ENCODE peak calls at places on chromosomes 1 and 21, in ten cellular contexts. F is GM23338, M is breast epithelium, Y is esophagus muscularis mucosa, X is GM12891, Q is transverse colon, L is SK-N-SH, C is stomach, E is HL-60, V is Panc1. J is an unnamed sample.

GRCh38 chr1:185733818-185734709 is at the start of gene HMCN1:
- DNase-seq in X (no peak), Y (no peak), L (peak), E (peak), F (peak), Q (peak), C (peak), V (no peak), M (peak), J (no peak)

GRCh38 chr1:56188855-56189254 is 390.5 kb downstream of the PLPP3 start:
- DNase-seq in Y (no peak), Q (no peak), L (no peak), F (peak), C (no peak), E (no peak), V (no peak), M (no peak), X (no peak), J (no peak)

GRCh38 chr1:84370831-84371394 is 27.4 kb upstream of the DNASE2B start:
- DNase-seq in C (no peak), Q (no peak), L (no peak), V (no peak), M (no peak), Y (no peak), F (no peak), E (no peak), X (no peak), J (no peak)

GRCh38 chr1:100584761-100585745 is 47.1 kb downstream of the GPR88 start:
- DNase-seq in F (no peak), Q (no peak), V (no peak), Y (no peak), X (no peak), L (no peak), E (no peak), C (no peak), M (no peak), J (no peak)

GRCh38 chr1:85555867-85556577 is 24.5 kb upstream of the CCN1 start:
- DNase-seq in L (no peak), C (no peak), Q (no peak), E (no peak), X (no peak), F (no peak), M (no peak), Y (no peak), V (no peak), J (no peak)

GRCh38 chr1:112359961-112360767 is 35.9 kb upstream of the CTTNBP2NL start:
- DNase-seq in E (no peak), V (no peak), F (peak), C (peak), X (no peak), L (no peak), Q (peak), M (peak), Y (peak), J (no peak)

GRCh38 chr1:151187205-151187604 is 2.8 kb downstream of the VPS72 start:
- DNase-seq in M (no peak), X (no peak), L (no peak), F (no peak), V (no peak), Y (no peak), C (no peak), Q (no peak), E (no peak), J (no peak)

GRCh38 chr1:59150537-59151386 is 146.1 kb upstream of the FGGY start:
- DNase-seq in C (peak), Y (peak), V (peak), X (peak), L (peak), F (no peak), M (peak), Q (peak), E (no peak), J (no peak)

DNA sequence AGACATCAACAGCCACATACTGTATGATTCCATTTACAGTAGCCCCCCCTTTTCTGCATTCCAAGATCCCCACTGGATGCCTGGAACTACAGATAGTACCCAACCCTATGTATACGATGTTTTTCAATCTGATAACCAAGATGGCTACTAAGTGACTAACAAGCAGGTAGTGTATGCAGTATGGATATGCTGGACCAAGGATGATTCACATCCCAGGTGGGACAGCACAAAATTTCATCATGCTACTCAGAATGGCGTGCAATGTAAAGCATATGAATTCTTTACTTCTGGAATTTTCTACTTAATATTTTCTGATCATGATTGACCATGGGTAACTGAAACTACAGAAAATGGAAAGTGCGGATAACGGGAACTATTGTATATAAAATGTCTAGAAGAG is 30.0 kb upstream of the MRPS6 start:
- DNase-seq in M (no peak), V (no peak), Q (no peak), X (no peak), C (no peak), E (no peak), F (no peak), Y (no peak), L (no peak), J (no peak)
- TF ChIP-seq POLR2AphosphoS5 in M (no peak), V (no peak), Q (no peak), X (no peak), C (no peak), E (no peak), F (no peak), Y (no peak), L (no peak), J (no peak)

DNA sequence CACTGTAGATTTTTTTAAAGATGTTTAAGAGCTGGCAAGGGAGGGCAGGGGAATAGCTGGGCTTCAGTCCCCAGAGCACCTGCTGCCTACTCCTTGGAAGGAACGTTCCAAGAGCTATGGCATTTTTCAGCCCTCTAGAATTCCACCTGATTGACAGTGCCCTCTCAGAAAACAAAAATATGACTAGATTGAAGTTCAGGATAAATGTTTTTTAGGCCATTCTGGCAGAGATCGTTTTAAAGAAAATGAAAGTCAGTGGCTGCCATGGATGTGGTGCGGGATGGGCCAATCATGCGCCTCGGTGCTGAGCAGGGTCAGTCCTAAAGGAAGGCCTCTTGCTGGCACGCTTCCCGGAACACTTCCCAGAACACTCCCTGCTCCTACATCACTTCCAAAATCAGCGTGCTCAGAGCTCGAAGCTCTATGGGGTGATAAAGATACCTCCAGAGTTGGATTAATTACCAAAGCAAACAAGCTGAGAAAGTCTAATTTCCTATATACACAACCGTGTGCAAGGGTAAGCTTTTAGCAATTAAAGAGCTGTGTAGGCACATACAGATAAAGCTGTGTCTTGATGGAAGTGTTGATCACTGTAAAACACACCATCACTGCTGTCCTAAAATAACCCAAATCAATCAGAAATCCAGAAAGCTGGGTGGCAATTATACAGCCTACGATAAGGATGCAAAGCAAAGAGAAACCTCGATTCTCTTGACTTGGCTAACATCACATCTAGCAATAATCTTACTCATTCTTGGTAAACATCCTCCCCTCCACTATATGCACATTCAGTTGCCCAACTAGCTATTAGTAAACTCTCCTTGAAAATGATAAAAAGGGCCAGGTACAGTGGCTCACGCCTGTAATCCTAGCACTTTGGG is 34.6 kb downstream of the TGFBR3 start:
- DNase-seq in X (no peak), Y (peak), L (peak), M (peak), Q (peak), E (no peak), F (no peak), V (peak), C (peak), J (no peak)
- TF ChIP-seq POLR2AphosphoS5 in X (no peak), Y (peak), L (no peak), M (peak), Q (peak), E (no peak), F (no peak), V (no peak), C (no peak), J (no peak)

GRCh38 chr1:89908993-89909436 is 85.9 kb upstream of the ZNF326 start:
- DNase-seq in M (no peak), L (peak), V (no peak), C (no peak), E (peak), X (no peak), Y (no peak), Q (no peak), F (no peak), J (no peak)
- TF ChIP-seq POLR2AphosphoS5 in M (no peak), L (peak), V (no peak), C (no peak), E (no peak), X (no peak), Y (no peak), Q (no peak), F (no peak), J (no peak)

GRCh38 chr1:235974616-235975015 is 90.3 kb downstream of the NID1 start:
- DNase-seq in E (no peak), V (no peak), Q (no peak), Y (no peak), X (no peak), C (no peak), L (no peak), M (no peak), F (no peak), J (no peak)

GRCh38 chr1:235971020-235971419 is 93.9 kb downstream of the NID1 start:
- DNase-seq in Q (no peak), F (no peak), E (no peak), L (no peak), M (no peak), Y (no peak), X (no peak), C (no peak), V (no peak), J (no peak)

GRCh38 chr1:235968837-235969236 is 96.1 kb downstream of the NID1 start:
- DNase-seq in L (no peak), X (no peak), C (no peak), F (no peak), M (no peak), V (no peak), Y (no peak), Q (no peak), E (no peak), J (no peak)

GRCh38 chr1:235972316-235973090 is 92.4 kb downstream of the NID1 start:
- DNase-seq in V (no peak), Q (no peak), Y (no peak), E (peak), L (peak), X (no peak), F (no peak), M (no peak), C (no peak), J (no peak)

DNA sequence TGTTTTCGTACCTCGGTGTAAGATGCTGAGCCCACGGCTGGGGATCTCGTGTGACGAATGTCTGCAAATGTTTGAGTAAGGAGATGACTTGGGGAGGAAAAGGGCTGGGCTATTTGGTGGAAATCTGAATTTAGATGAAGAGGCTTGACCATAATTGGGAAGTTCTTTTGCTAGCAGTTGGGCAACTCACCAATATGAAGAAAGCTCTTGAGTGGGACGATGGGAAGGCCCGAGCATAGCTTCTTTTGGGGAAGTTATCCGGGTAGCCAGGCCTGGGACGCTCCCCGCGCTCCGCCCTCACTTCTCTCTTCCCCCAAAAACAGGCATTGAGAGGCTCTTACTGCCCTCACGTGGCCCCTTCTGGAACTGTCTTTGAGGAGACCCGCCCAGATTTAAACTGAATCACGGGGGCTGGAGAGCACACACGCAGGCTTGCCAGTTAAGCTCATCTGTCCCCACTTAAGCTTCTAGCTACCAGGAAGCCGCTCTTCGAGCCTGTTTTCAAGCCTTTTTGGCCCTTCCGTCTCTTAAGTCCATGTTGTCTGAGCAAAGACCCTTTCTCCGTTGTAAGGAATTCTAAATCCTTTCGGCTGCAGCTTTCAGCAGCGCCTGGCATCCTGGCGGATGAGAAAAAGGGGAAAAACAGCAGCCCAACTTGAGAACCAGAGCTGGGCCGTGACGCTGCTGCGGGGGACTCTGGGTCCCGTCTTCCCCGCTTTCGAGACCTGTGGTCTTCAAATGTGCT is 93.1 kb downstream of the NID1 start:
- DNase-seq in E (peak), M (peak), L (peak), Q (peak), X (peak), C (peak), V (peak), F (peak), Y (peak), J (peak)
- TF ChIP-seq POLR2AphosphoS5 in E (peak), M (peak), L (peak), Q (peak), X (peak), C (peak), V (peak), F (peak), Y (peak), J (peak)

GRCh38 chr1:39154553-39155361 is 49.7 kb upstream of the MACF1 start:
- DNase-seq in Y (no peak), M (no peak), L (no peak), E (no peak), V (no peak), X (no peak), C (no peak), Q (peak), F (no peak), J (no peak)
- TF ChIP-seq POLR2AphosphoS5 in Y (peak), M (peak), L (no peak), E (no peak), V (no peak), X (no peak), C (peak), Q (peak), F (no peak), J (no peak)

DNA sequence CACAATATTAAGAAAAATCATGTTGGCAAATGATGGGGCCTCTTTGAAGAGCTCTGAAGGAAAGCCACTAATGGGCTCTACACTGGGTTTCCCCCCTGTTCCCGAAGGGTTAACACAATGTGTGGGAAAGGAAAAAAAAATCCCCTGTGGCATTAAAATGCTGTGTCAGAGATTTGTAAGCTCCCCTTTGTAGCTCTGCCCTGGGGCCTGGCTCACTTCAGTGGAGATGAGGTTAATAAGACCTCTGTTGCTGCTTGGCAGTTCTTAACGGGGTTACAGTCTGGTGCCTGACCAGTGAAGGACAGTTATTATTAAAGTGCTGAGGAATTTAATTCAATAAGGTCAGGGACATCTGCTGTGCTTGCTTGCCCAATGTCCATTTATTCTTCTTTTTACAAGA is 129.7 kb upstream of the UBE2U start:
- DNase-seq in C (no peak), L (peak), X (no peak), E (no peak), V (no peak), Y (no peak), F (no peak), Q (no peak), M (no peak), J (no peak)
- TF ChIP-seq POLR2AphosphoS5 in C (no peak), L (no peak), X (no peak), E (no peak), V (no peak), Y (no peak), F (no peak), Q (no peak), M (no peak), J (no peak)

GRCh38 chr1:62084304-62084905 is 110.2 kb upstream of the L1TD1 start:
- DNase-seq in L (no peak), Y (no peak), C (no peak), F (no peak), E (no peak), V (no peak), M (no peak), X (no peak), Q (no peak), J (no peak)
- TF ChIP-seq POLR2AphosphoS5 in L (no peak), Y (no peak), C (no peak), F (no peak), E (no peak), V (no peak), M (no peak), X (no peak), Q (no peak), J (no peak)

GRCh38 chr21:45404726-45405270 is at the start of gene COL18A1:
- DNase-seq in L (peak), E (no peak), Y (no peak), Q (peak), V (no peak), C (peak), X (peak), M (no peak), F (peak), J (no peak)
- TF ChIP-seq POLR2AphosphoS5 in L (peak), E (no peak), Y (no peak), Q (no peak), V (no peak), C (no peak), X (no peak), M (no peak), F (peak), J (no peak)

DNA sequence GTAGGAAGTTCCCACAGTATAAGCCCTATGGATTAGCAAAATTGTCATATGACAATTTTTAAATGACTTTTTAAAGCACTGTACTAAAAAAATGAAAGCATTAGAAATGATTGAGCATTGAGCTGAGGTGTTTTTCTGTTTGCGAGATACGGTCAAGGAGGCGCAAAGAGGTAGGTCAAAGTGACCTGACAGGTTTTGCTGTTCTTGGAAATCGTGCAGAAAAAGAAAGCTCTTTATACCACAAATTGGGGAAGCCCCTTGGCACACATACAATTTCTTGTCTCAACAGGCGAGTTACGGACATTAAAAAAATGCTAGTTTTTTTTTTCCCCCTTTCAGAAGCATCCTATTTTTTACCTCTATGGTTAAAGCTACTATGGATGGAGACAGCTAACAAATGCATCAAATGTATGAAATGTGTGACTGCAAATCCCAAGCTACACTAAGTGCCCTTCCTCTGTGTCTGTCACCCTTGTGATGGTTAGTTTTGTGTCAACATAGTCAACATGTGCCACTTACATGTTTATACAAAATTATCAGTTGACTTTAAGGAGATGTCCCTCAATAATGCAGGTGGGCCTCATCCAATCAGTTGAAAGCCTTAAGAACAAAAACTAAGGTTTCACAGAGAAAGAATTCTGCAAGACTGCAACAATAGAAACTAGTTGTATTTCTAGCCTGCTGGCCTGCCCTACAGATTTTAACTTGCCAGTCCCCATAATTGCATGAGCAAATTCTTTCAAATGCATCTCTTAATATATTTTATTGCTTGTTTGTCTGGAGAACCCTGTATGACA is 29.3 kb downstream of the CRYZ start:
- DNase-seq in Q (no peak), F (no peak), L (no peak), E (no peak), X (no peak), Y (no peak), M (no peak), C (no peak), V (no peak), J (no peak)
- TF ChIP-seq POLR2AphosphoS5 in Q (no peak), F (no peak), L (no peak), E (no peak), X (no peak), Y (no peak), M (no peak), C (no peak), V (no peak), J (no peak)